ENCODE peak calls at places on chromosomes 12 and 14, in eight cellular contexts. S is upper lobe of right lung, F is suprapubic skin, G is neural crest cell, M is mammary epithelial cell, R is fibroblast of mammary gland, H is brain microvascular endothelial cell, W is Calu3. E is an unnamed sample.

GRCh38 chr14:67668559-67668958 is 5.9 kb downstream of the VTI1B start:
- DNase-seq in W (no peak), R (no peak), S (no peak), G (no peak), F (no peak), M (no peak), H (no peak), E (no peak)

GRCh38 chr14:65072256-65072655 is 30.1 kb downstream of the MAX start:
- DNase-seq in S (no peak), R (peak), G (no peak), M (no peak), F (no peak), H (no peak), W (no peak), E (no peak)

GRCh38 chr12:125890983-125891382 is 825.7 kb downstream of the AACS start:
- DNase-seq in F (no peak), S (no peak), W (no peak), M (no peak), R (no peak), G (no peak), H (no peak), E (no peak)

GRCh38 chr12:23952071-23952470 is 2.6 kb upstream of the SOX5 start:
- DNase-seq in S (no peak), F (no peak), H (no peak), G (no peak), R (no peak), M (no peak), W (no peak), E (no peak)

GRCh38 chr14:100887728-100888335 is 15.7 kb downstream of the RTL1 start:
- DNase-seq in R (no peak), F (no peak), W (no peak), H (no peak), G (no peak), M (no peak), S (no peak), E (no peak)

GRCh38 chr12:106080786-106081185 is 58.0 kb downstream of the NUAK1 start:
- DNase-seq in W (no peak), F (no peak), R (no peak), S (no peak), G (no peak), H (no peak), M (no peak), E (no peak)

GRCh38 chr14:30655124-30655523 is 33.0 kb downstream of the SCFD1 start:
- DNase-seq in W (no peak), R (peak), H (peak), M (no peak), S (no peak), G (no peak), F (no peak), E (no peak)

GRCh38 chr12:104201238-104202001 is 14.2 kb upstream of the TXNRD1 start:
- DNase-seq in S (no peak), M (peak), H (peak), F (no peak), R (peak), W (peak), G (peak), E (no peak)

GRCh38 chr12:116708826-116709756 is 28.8 kb downstream of the SPRING1 start:
- DNase-seq in S (no peak), G (peak), R (peak), W (peak), F (no peak), M (peak), H (peak), E (no peak)

GRCh38 chr14:58815781-58816297 is 178.1 kb downstream of the DACT1 start:
- DNase-seq in M (no peak), H (no peak), G (no peak), R (no peak), S (no peak), F (no peak), W (no peak), E (no peak)

GRCh38 chr12:109088818-109089217 is 4.5 kb downstream of the ALKBH2 start:
- DNase-seq in F (no peak), H (no peak), S (no peak), M (no peak), R (peak), G (no peak), W (no peak), E (no peak)

GRCh38 chr12:80406253-80406652 is 37.8 kb upstream of the PTPRQ start:
- DNase-seq in R (no peak), S (no peak), F (no peak), H (no peak), W (no peak), G (no peak), M (no peak), E (no peak)

GRCh38 chr14:102568115-102568614 is 24.3 kb upstream of the RCOR1 start:
- DNase-seq in F (no peak), W (peak), S (no peak), M (peak), H (no peak), G (no peak), R (no peak), E (no peak)

GRCh38 chr12:4024701-4025419 is 151.7 kb upstream of the PARP11 start:
- DNase-seq in R (no peak), F (no peak), W (no peak), S (no peak), G (no peak), H (no peak), M (no peak), E (no peak)

GRCh38 chr14:73757876-73758391 is 43.8 kb upstream of the PNMA1 start:
- DNase-seq in F (no peak), H (no peak), M (no peak), G (no peak), R (no peak), S (no peak), W (no peak), E (no peak)

GRCh38 chr12:120586216-120586615 is 5.0 kb upstream of the POP5 start:
- DNase-seq in S (no peak), H (no peak), W (no peak), G (no peak), F (no peak), R (no peak), M (no peak), E (no peak)

GRCh38 chr12:120583478-120584030 is 2.4 kb upstream of the POP5 start:
- DNase-seq in S (peak), W (peak), G (peak), F (peak), M (peak), R (peak), H (peak), E (peak)

GRCh38 chr12:120586860-120587259 is 5.7 kb upstream of the POP5 start:
- DNase-seq in M (no peak), S (no peak), G (no peak), R (no peak), F (no peak), H (no peak), W (no peak), E (no peak)

GRCh38 chr12:120581998-120582397 is 796 bp upstream of the POP5 start:
- DNase-seq in G (no peak), S (no peak), W (no peak), R (peak), M (no peak), H (no peak), F (no peak), E (no peak)

DNA sequence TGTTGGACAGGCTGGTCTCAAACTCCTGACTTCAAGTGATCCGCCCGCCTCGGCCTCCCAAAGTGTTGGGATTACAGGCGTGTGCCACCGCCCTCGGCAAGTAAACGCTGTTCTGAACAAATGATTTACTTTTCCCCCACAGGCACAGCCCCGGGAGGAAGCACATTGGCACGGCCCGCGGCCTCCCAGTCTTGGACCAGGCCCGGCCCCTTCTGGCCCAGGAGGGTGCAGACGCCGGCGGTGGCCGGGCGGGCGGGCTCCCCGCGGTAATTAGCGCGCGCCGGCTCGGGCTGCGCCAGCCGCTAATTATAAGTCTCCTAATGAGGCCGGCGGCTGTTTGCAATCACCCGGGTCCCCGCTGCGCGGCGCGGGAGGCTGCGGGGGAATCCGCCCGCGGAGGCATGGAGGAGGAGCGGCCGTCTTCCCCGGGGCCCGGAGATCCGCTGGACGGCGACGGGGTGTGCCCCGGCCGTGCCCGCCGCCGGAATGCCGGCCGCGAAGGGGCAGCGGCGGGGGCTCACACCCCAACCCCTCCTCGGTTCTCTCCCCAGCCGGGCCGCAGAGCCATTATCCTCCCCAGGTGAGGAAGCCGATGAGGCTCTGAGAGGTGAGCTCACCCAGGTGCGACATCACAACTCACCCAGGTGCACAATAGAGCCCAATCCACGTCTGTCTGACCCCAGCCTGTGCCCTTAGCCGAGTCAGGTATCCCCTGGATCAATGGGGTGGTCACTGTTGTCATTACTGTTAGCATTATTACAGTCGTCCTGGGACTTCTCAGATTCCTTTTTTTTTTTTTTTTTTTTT is 3.3 kb upstream of the POP5 start:
- DNase-seq in W (peak), F (peak), G (peak), R (peak), S (peak), M (peak), H (no peak), E (no peak)
- TF ChIP-seq CTCF in W (no peak), F (no peak), G (peak), R (no peak), S (peak), M (no peak), H (peak), E (no peak)

DNA sequence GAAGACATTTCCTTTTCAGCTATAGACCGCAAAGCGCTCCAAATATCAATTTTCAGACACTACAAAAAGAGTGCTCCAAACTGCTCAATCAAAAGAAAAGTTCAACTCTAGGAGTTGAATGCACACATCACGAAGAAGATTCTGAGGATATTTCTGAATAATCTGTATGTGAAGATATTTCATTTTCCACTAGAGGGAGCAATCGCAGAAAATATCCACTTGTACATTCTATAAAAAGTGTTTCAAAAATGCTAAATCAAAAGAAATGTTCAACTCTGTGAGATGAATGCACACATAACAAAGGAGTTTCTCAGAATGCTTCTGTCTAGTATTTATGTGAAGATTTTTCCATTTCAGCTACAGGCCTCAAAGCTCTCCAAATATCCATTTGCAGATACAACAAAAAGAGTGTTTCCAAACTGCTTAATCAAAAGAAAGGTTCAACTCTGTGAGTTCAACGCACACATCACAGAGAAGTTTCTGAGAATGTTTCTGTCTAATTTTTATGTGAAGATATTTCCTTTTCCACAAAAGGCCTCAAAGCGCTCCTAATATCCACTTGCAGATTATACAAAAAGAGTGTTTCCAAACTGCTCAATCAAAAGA is 643.8 kb upstream of the ALG10B start:
- DNase-seq in S (no peak), F (no peak), W (no peak), G (no peak), R (no peak), M (peak), H (no peak), E (no peak)
- TF ChIP-seq CTCF in S (peak), F (no peak), W (no peak), G (peak), R (peak), M (peak), H (no peak), E (no peak)

GRCh38 chr12:32843528-32844095 is 53.0 kb downstream of the PKP2 start:
- DNase-seq in F (no peak), G (no peak), W (no peak), R (peak), S (no peak), M (peak), H (no peak), E (no peak)
- TF ChIP-seq CTCF in F (no peak), G (no peak), W (no peak), R (no peak), S (no peak), M (no peak), H (no peak), E (no peak)

GRCh38 chr14:20564501-20564997 is 3.7 kb upstream of the RNASE9 start:
- DNase-seq in R (no peak), W (no peak), G (no peak), H (no peak), S (no peak), M (no peak), F (no peak), E (no peak)
- TF ChIP-seq CTCF in R (no peak), W (no peak), G (no peak), H (no peak), S (no peak), M (no peak), F (no peak), E (no peak)

GRCh38 chr12:6180300-6181051 is 19.7 kb upstream of the CD9 start:
- DNase-seq in G (no peak), W (no peak), S (peak), F (no peak), M (peak), R (peak), H (peak), E (no peak)

GRCh38 chr12:6182279-6182898 is 17.8 kb upstream of the CD9 start:
- DNase-seq in M (peak), S (peak), F (peak), G (peak), R (peak), H (peak), W (no peak), E (no peak)

GRCh38 chr12:6183689-6184441 is 16.3 kb upstream of the CD9 start:
- DNase-seq in W (no peak), G (no peak), F (no peak), H (no peak), S (no peak), M (peak), R (no peak), E (no peak)

GRCh38 chr12:6181166-6181565 is 19.0 kb upstream of the CD9 start:
- DNase-seq in G (no peak), S (no peak), H (no peak), F (no peak), W (no peak), R (no peak), M (no peak), E (no peak)

GRCh38 chr12:6181583-6182278 is 18.5 kb upstream of the CD9 start:
- DNase-seq in M (no peak), R (no peak), F (no peak), H (no peak), G (no peak), S (no peak), W (no peak), E (no peak)
- TF ChIP-seq CTCF in M (no peak), R (no peak), F (no peak), H (no peak), G (no peak), S (no peak), W (no peak), E (no peak)

E was measured in omental fat pad.